ENCODE peak calls at places on chromosomes 5 and 9, in six cellular contexts. R, F, S, C, V and N are unnamed samples. For H3K36me3, the result is how much of the 10 kb centered on the place peaks cover.

GRCh38 chr9:124254261-124254682 is 3.5 kb upstream of the NEK6 start:
- DNase-seq in C (no peak), F (no peak), V (no peak), R (no peak), S (no peak), N (no peak)

GRCh38 chr5:17772232-17772631 is 138.0 kb downstream of the TAF11L14 start:
- DNase-seq in S (no peak), R (no peak), V (no peak), F (no peak), C (no peak), N (no peak)

GRCh38 chr9:111443454-111443853 is 40.7 kb downstream of the ECPAS start:
- DNase-seq in F (no peak), R (no peak), V (no peak), C (no peak), S (no peak), N (no peak)

GRCh38 chr5:100576217-100576751 is 41.1 kb downstream of the FAM174A start:
- DNase-seq in F (no peak), V (no peak), R (no peak), C (no peak), S (no peak), N (no peak)

GRCh38 chr5:17860660-17861315 is 226.5 kb downstream of the TAF11L14 start:
- DNase-seq in C (no peak), R (no peak), S (no peak), F (peak), V (no peak), N (no peak)

GRCh38 chr5:124748687-124749594 is 2.5 kb upstream of the ZNF608 start:
- DNase-seq in S (peak), R (peak), V (no peak), C (peak), F (peak), N (peak)

GRCh38 chr9:109846781-109847180 is 66.8 kb downstream of the PALM2AKAP2 start:
- DNase-seq in R (no peak), V (no peak), C (no peak), F (no peak), S (no peak), N (no peak)

GRCh38 chr9:95070549-95071021 is 246.9 kb downstream of the FANCC start:
- DNase-seq in C (no peak), V (no peak), S (peak), R (peak), F (no peak), N (no peak)

GRCh38 chr5:106121972-106122605 is 1548.6 kb downstream of the EFNA5 start:
- DNase-seq in F (no peak), R (peak), V (no peak), S (peak), C (peak), N (peak)

GRCh38 chr9:111726949-111727348 is 65.5 kb downstream of the GNG10 start:
- DNase-seq in F (no peak), S (no peak), C (no peak), V (no peak), R (no peak), N (no peak)

GRCh38 chr5:9381464-9381863 is 164.4 kb downstream of the SEMA5A start:
- DNase-seq in S (no peak), C (no peak), V (no peak), F (no peak), R (no peak), N (no peak)

GRCh38 chr5:91175708-91176107 is 207.4 kb downstream of the ARRDC3 start:
- DNase-seq in F (no peak), V (no peak), S (no peak), C (no peak), R (no peak), N (no peak)

GRCh38 chr9:84187090-84187489 is 153.5 kb downstream of the SLC28A3 start:
- DNase-seq in F (no peak), S (no peak), C (no peak), R (no peak), V (no peak), N (no peak)

GRCh38 chr9:114272739-114273431 is 50.0 kb upstream of the ORM1 start:
- DNase-seq in S (no peak), F (no peak), R (no peak), V (no peak), C (no peak), N (peak)

GRCh38 chr5:90231688-90232087 is 177.9 kb downstream of the CETN3 start:
- DNase-seq in C (no peak), R (no peak), V (no peak), F (no peak), S (no peak), N (no peak)

GRCh38 chr9:32502459-32502858 is 23.5 kb downstream of the RIGI start:
- DNase-seq in R (no peak), S (no peak), V (no peak), C (no peak), F (peak), N (no peak)

GRCh38 chr5:32487008-32487407 is 42.5 kb upstream of the ZFR start:
- DNase-seq in S (no peak), R (no peak), F (no peak), C (no peak), V (no peak), N (no peak)

GRCh38 chr5:5881294-5881693 is 458.8 kb downstream of the ICE1 start:
- DNase-seq in V (no peak), C (no peak), S (no peak), R (no peak), F (no peak), N (peak)

GRCh38 chr5:83277154-83277553 is 194.4 kb upstream of the VCAN start:
- DNase-seq in V (no peak), C (no peak), F (no peak), S (no peak), R (no peak), N (no peak)

GRCh38 chr9:117616436-117616835 is 87.8 kb upstream of the TLR4 start:
- DNase-seq in V (no peak), F (no peak), R (no peak), S (no peak), C (no peak), N (peak)

GRCh38 chr9:88829276-88829675 is 162.0 kb upstream of the S1PR3 start:
- DNase-seq in F (no peak), C (no peak), S (no peak), R (no peak), V (no peak), N (no peak)

GRCh38 chr9:70352356-70352755 is 62.1 kb downstream of the KLF9 start:
- DNase-seq in C (no peak), F (peak), R (no peak), S (no peak), V (no peak), N (no peak)

GRCh38 chr9:134258828-134259546 is 67.3 kb upstream of the RXRA start:
- DNase-seq in S (no peak), V (no peak), R (peak), F (no peak), C (no peak), N (no peak)

GRCh38 chr5:38595149-38595725 is 38.8 kb upstream of the LIFR start:
- DNase-seq in R (no peak), S (no peak), C (no peak), V (no peak), F (peak), N (no peak)

GRCh38 chr9:27433599-27434325 is 90.3 kb upstream of the IFNK start:
- DNase-seq in C (no peak), V (no peak), R (no peak), F (no peak), S (no peak), N (no peak)

GRCh38 chr5:166758151-166758550 is 1533.3 kb upstream of the WWC1 start:
- DNase-seq in R (no peak), F (peak), C (no peak), S (no peak), V (no peak), N (no peak)

GRCh38 chr9:129176786-129177442 is 1.1 kb downstream of the IER5L start:
- DNase-seq in F (peak), R (no peak), V (no peak), C (no peak), S (peak), N (peak)

GRCh38 chr5:127446626-127447025 is 70.8 kb upstream of the PRRC1 start:
- DNase-seq in V (no peak), S (no peak), C (no peak), R (no peak), F (no peak), N (peak)

GRCh38 chr5:127447822-127448221 is 69.6 kb upstream of the PRRC1 start:
- DNase-seq in C (no peak), V (no peak), F (peak), S (no peak), R (no peak), N (no peak)

GRCh38 chr5:127439544-127440096 is 77.8 kb upstream of the PRRC1 start:
- DNase-seq in F (no peak), R (no peak), V (no peak), S (no peak), C (no peak), N (no peak)

GRCh38 chr5:127440831-127441230 is 76.6 kb upstream of the PRRC1 start:
- DNase-seq in S (no peak), C (no peak), V (no peak), R (no peak), F (no peak), N (no peak)

DNA sequence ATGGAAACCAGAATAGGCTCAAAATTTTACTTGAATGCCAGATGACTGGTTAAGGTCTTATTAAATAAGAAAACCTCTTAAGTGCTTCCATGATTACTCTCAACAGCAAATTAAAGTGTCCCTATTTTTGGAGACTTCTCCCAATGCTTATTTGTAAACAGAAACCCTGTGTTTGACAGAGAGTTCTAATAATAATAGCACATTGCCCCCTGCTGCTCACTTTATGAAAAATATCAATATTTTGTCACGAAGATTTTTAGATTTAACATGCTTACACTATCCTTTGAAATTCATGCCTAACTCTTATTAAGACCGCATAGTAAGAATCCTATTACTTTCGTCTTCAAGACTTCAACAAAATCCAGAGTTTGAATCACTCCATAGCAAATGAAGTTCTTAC is 75.4 kb upstream of the PRRC1 start:
- DNase-seq in V (no peak), S (no peak), R (no peak), C (no peak), F (peak), N (no peak)
- TF ChIP-seq CTCF in V (no peak), S (peak), R (no peak), C (peak), F (peak), N (no peak)

GRCh38 chr5:177253252-177253651 is 50.3 kb downstream of the RAB24 start:
- DNase-seq in V (no peak), R (no peak), C (no peak), F (no peak), S (no peak), N (no peak)
- H3K36me3 ChIP-seq in V (under half), R (under half), C (under half), F (under half), S (under half), N (under half)

GRCh38 chr9:136547508-136548215 is 1.8 kb upstream of the NOTCH1 start:
- DNase-seq in F (no peak), C (no peak), S (no peak), R (no peak), V (no peak), N (no peak)

GRCh38 chr9:136552117-136552685 is 6.4 kb upstream of the NOTCH1 start:
- DNase-seq in V (no peak), C (no peak), F (peak), R (no peak), S (no peak), N (peak)

GRCh38 chr9:136551401-136552116 is 5.7 kb upstream of the NOTCH1 start:
- DNase-seq in S (peak), R (peak), C (no peak), F (peak), V (no peak), N (peak)

GRCh38 chr9:136549010-136549980 is 3.4 kb upstream of the NOTCH1 start:
- DNase-seq in S (no peak), R (no peak), V (no peak), C (no peak), F (no peak), N (no peak)

GRCh38 chr9:136550439-136551085 is 4.7 kb upstream of the NOTCH1 start:
- DNase-seq in V (no peak), C (no peak), F (no peak), S (no peak), R (no peak), N (peak)
- H3K4me3 ChIP-seq in V (peak), C (no peak), F (no peak), S (no peak), R (peak), N (no peak)

GRCh38 chr5:173814053-173814452 is 74.1 kb upstream of the CPEB4 start:
- DNase-seq in S (no peak), C (no peak), R (no peak), V (no peak), F (no peak), N (no peak)
- TF ChIP-seq CTCF in S (no peak), C (no peak), R (no peak), V (no peak), F (no peak), N (no peak)

DNA sequence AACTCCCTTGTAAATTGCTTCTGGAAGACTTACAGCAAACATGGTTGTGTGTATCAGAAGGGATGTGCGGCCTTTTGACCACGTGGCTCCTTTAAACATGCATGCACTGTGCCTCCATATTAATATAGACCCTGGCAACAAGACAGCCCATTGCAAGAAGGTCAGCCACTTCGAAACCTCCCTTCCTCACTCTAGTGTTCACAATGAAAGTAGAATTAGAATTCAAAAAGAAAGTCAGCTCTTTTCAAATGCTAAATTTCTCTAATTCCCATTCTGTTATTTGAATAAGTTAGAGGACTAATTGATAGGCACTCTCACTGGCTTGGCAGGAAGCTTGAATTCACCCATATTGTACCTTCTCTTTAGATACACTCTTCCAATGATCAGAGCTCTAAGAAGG is 71.9 kb downstream of the ZNF462 start:
- DNase-seq in V (no peak), F (no peak), R (no peak), S (no peak), C (no peak), N (no peak)
- H3K36me3 ChIP-seq in V (under half), F (under half), R (under half), S (under half), C (under half), N (half or more)